ENCODE peak calls at places on chromosomes 5 and 9, in five cellular contexts. C, P, O, R and F are unnamed samples.

GRCh38 chr5:31361234-31361633 is 167.7 kb downstream of the CDH6 start:
- DNase-seq in C (no peak), O (no peak), P (no peak), R (peak; percentile 76), F (no peak)

GRCh38 chr9:89138463-89139390 is 39.9 kb downstream of the SHC3 start:
- DNase-seq in R (peak; percentile 71), O (no peak), C (no peak), P (no peak), F (no peak)

GRCh38 chr5:110590187-110590586 is 136.3 kb downstream of the TMEM232 start:
- DNase-seq in C (no peak), P (no peak), O (no peak), R (peak; percentile 10), F (no peak)

GRCh38 chr9:105066265-105066865 is 138.4 kb upstream of the ABCA1 start:
- DNase-seq in C (no peak), O (no peak), P (no peak), R (no peak), F (no peak)

GRCh38 chr9:129802833-129803678 is at the start of gene TOR1B:
- DNase-seq in C (peak; percentile 96), P (peak; percentile 97), O (peak; percentile 93), R (peak; percentile 87), F (peak; percentile 99)

GRCh38 chr5:94745786-94746730 is 127.6 kb downstream of the SLF1 start:
- DNase-seq in P (no peak), R (peak; percentile 59), O (no peak), C (no peak), F (no peak)

GRCh38 chr5:126777257-126777973 is 479 bp downstream of the LMNB1 start:
- DNase-seq in C (peak; percentile 60), P (peak; percentile 84), O (peak; percentile 59), R (peak; percentile 61), F (peak; percentile 64)

GRCh38 chr9:85117831-85118230 is 448.3 kb downstream of the NTRK2 start:
- DNase-seq in O (no peak), C (no peak), P (no peak), R (no peak), F (no peak)

GRCh38 chr5:126509339-126509738 is 85.7 kb downstream of the ALDH7A1 start:
- DNase-seq in C (no peak), R (no peak), P (no peak), O (no peak), F (no peak)

DNA sequence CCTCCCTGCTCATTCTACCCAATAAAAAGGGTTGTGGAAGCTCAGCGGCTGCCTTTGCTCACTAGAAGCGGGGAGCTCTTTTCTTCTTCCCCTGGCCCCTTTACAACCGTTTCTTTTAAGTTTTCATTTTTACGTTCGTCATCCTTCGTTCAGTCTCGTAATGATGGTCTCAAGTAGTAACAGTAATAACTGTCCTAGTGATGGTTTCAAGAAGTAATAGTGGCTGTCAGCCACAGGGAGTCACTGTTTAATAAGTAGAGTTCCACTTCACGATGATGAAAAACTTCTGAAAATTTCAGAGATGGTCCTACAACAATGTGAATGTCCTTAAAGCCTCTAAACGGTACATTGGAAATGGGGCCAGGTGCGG is 6.2 kb downstream of the UGT3A2 start:
- DNase-seq in C (no peak), R (no peak), O (no peak), P (no peak), F (no peak)
- TF ChIP-seq CTCF in C (no peak), R (peak; percentile 10), O (no peak), P (no peak), F (no peak)

DNA sequence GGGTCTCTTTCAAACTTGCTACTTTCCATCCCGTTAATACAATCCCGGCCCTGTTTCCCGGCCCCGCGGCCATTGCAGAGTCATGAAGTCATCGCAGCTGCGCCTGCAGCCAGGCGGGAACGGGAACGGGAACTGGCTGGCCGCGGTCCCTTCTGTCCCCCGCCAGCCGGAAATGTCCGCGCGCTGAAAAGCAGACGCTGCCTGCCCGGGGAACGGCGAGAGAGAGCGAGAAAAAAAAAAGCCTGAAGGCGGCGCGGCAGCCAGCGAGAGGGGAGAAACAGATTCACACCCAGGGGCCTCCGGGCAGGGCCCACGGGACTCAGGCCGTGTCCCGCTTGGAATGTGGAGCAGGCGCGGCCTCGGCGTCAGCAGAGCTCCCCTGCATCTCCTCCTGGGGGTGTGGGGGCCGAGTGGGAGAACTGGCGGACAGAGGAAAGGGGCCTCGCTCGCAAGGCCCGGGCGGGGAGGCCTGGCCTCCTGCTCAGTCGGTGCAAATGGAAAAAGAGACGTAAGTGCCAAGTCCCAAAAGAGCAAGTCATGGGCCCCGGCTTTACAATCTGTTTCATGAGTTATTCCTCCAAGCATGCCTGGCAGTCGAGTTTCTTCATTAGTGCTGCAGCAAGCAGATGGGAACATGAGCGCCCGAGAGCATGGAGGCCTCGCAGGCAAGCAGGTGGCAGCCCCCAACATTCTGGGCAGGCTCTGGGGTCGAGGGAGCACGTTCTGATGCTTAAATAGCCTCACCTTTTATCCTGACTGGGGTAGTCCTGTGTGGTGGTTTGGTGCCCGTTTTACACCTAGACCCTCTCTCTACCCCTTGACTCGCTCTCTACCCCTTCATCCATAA is 201.3 kb upstream of the GAS1 start:
- DNase-seq in R (peak; percentile 75), C (peak; percentile 83), O (peak; percentile 74), P (peak; percentile 84), F (no peak)
- TF ChIP-seq CTCF in R (peak; percentile 9), C (no peak), O (no peak), P (peak; percentile 21), F (no peak)

GRCh38 chr9:33175633-33176325 is 8.6 kb upstream of the B4GALT1 start:
- DNase-seq in C (no peak), O (no peak), R (no peak), P (no peak), F (no peak)
- TF ChIP-seq CTCF in C (no peak), O (no peak), R (no peak), P (no peak), F (no peak)

GRCh38 chr9:135251331-135251761 is 163.9 kb downstream of the OLFM1 start:
- DNase-seq in R (no peak), P (peak; percentile 53), O (no peak), C (no peak), F (no peak)

GRCh38 chr9:135252980-135253304 is 165.5 kb downstream of the OLFM1 start:
- DNase-seq in O (no peak), C (no peak), P (peak; percentile 32), R (no peak), F (no peak)

GRCh38 chr9:135254176-135255032 is 166.9 kb downstream of the OLFM1 start:
- DNase-seq in P (peak; percentile 58), R (no peak), O (no peak), C (no peak), F (no peak)

GRCh38 chr9:135253305-135254004 is 166.0 kb downstream of the OLFM1 start:
- DNase-seq in O (no peak), R (no peak), P (peak; percentile 60), C (peak; percentile 56), F (no peak)

DNA sequence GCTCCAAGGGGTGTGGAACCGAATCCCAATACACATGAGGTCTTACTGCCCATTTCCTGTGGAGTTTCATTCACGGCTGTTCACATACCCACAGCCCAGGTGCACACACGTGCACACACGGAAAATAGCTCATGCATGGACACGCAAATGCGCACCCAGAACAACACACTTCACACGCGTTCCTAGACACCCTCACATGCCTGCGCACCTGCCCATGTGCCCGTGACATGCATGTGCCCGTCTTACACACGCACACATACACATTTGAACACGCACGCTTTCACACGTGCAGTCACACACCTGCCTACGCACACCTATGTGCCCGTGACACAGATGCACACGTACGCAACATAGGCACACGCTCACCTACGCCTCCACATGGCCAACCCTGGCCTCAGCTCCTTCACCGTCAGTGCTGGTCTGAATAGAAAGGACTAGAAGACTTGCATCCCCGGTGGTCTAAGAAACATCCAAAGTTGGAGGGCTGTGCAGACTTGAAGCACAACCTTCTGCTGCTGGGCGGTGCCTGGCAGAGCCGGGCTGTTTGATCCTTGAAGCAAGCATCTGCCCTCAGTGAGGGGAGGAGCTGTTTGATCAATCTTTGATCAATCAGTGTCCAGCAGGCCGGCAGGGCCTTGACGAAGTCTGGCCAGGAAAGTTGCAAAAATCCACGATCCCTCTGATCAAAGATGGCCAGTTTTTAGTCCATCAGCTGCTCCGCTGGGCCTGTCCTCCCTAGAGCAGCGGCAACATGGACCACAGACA is 164.7 kb downstream of the OLFM1 start:
- DNase-seq in P (peak; percentile 46), O (no peak), C (no peak), R (no peak), F (no peak)
- TF ChIP-seq CTCF in P (no peak), O (no peak), C (no peak), R (no peak), F (no peak)